ENCODE peak calls at places on chromosomes 2 and 18, in six cellular contexts. H is kidney, Q is astrocyte, L is SJSA1, A is body of pancreas, N is Peyer's patch. K is an unnamed sample. For H3K4me1, the result is how much of the 10 kb centered on the place peaks cover.

GRCh38 chr18:77884454-77884853 is 634.8 kb downstream of the GALR1 start:
- DNase-seq in H (no peak), Q (no peak), L (no peak), A (no peak), N (no peak), K (no peak)

GRCh38 chr2:147487286-147487979 is 357.4 kb upstream of the ACVR2A start:
- DNase-seq in H (no peak), Q (no peak), L (no peak), A (no peak), N (no peak), K (no peak)

GRCh38 chr2:203707530-203707929 is 1.1 kb downstream of the CD28 start:
- DNase-seq in H (no peak), Q (no peak), L (no peak), A (no peak), N (no peak), K (no peak)

GRCh38 chr2:27920148-27920885 is 29.8 kb downstream of the BABAM2 start:
- DNase-seq in H (no peak), Q (peak), L (no peak), A (no peak), N (no peak), K (no peak)

GRCh38 chr2:149994057-149994728 is 406.6 kb upstream of the MMADHC start:
- DNase-seq in H (no peak), Q (peak), L (peak), A (peak), N (no peak), K (no peak)

GRCh38 chr18:74411475-74411874 is 45.6 kb downstream of the DIPK1C start:
- DNase-seq in H (no peak), Q (no peak), L (no peak), A (no peak), N (no peak), K (no peak)

GRCh38 chr2:62194558-62195420 is 1.1 kb upstream of the B3GNT2 start:
- DNase-seq in H (peak), Q (no peak), L (no peak), A (no peak), N (no peak), K (peak)

GRCh38 chr2:143420313-143420712 is 291.1 kb downstream of the ARHGAP15 start:
- DNase-seq in H (no peak), Q (no peak), L (no peak), A (no peak), N (no peak), K (no peak)

GRCh38 chr2:218985325-218986091 is 524 bp upstream of the FEV start:
- DNase-seq in H (no peak), Q (no peak), L (no peak), A (no peak), N (peak), K (peak)

GRCh38 chr2:152445791-152446201 is 110.8 kb downstream of the FMNL2 start:
- DNase-seq in H (peak), Q (peak), L (peak), A (no peak), N (no peak), K (no peak)

GRCh38 chr2:152448621-152449020 is 113.6 kb downstream of the FMNL2 start:
- DNase-seq in H (no peak), Q (no peak), L (no peak), A (no peak), N (no peak), K (no peak)

GRCh38 chr2:152449578-152449977 is 114.6 kb downstream of the FMNL2 start:
- DNase-seq in H (no peak), Q (no peak), L (no peak), A (no peak), N (no peak), K (no peak)

GRCh38 chr2:152446213-152446612 is 111.2 kb downstream of the FMNL2 start:
- DNase-seq in H (no peak), Q (no peak), L (no peak), A (no peak), N (no peak), K (no peak)

GRCh38 chr2:152447897-152448296 is 112.9 kb downstream of the FMNL2 start:
- DNase-seq in H (no peak), Q (no peak), L (no peak), A (no peak), N (no peak), K (no peak)
- H3K4me1 ChIP-seq in H (under half), Q (under half), L (under half), A (under half), N (under half), K (under half)

GRCh38 chr2:230947908-230948365 is 22.9 kb upstream of the GPR55 start:
- DNase-seq in H (peak), Q (no peak), L (no peak), A (no peak), N (no peak), K (no peak)
- H3K4me3 ChIP-seq in H (no peak), Q (no peak), L (no peak), A (no peak), N (no peak), K (no peak)

GRCh38 chr2:195569255-195569654 is 87.8 kb upstream of the SLC39A10 start:
- DNase-seq in H (no peak), Q (no peak), L (no peak), A (no peak), N (no peak), K (no peak)
- H3K4me1 ChIP-seq in H (under half), Q (under half), L (under half), A (under half), N (under half), K (under half)

DNA sequence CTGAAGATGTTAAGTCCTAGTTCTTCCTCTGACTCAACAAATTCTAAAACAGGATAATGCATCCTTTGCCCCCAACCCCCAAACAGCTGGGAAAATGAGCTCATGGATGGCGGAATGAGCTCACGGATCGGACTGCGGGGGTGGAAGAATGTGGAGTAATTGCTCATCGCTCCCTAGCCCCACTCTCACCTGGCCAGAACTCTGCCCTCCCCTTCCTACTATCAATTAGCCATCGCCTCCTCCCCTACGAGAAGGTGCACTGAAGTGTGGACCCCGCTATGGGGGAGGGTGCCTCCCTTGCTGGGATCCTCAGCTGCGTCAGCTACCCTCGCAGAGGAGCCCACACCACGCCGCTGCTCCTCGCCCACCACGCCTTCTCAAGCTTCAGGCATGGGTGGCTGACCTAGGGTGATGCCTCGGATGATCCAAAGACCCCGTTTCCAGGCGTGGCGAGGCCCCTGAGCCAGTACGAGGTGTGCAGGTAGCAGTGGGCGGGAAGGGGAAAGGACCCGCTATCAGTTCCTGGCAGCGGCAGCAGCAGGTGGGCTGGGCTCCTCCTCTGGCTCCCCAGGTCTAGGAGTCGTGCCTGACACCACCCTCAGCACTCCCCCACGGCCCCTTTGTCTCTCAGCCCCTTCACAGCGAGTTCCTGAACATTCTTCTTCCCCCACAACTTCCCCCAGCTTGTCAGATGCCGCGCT is 82.1 kb upstream of the POMC start:
- DNase-seq in H (no peak), Q (peak), L (no peak), A (no peak), N (no peak), K (no peak)
- H3K4me3 ChIP-seq in H (no peak), Q (peak), L (no peak), A (no peak), N (no peak), K (no peak)

DNA sequence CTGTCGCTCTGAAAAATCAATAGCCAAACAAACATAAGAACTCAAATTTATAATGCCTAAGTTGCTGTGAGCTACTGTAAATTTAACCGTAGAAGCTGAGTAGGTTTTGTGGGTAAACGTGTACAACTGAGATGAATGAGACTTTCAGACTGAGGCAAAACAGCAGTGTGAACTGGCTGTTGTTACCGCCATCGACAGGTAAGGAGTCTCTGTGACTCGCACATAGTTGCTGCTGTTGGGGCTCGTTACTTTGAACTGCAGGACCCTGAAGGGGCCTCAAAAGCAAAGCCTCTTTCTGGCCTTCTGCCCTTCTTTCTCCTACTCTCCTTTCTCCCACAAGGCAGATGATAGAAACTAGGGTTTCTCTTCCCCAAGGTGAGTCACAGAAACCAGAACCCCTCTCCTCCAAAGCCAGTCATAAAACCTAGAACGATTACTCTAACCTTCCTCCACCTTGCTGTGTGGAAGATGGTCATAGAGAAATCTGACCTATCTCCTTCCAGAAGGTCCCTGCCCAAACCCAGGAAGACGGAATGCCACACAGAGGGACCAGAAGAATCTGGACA is 101.2 kb downstream of the DLGAP1 start:
- DNase-seq in H (no peak), Q (no peak), L (no peak), A (no peak), N (no peak), K (no peak)
- H3K4me1 ChIP-seq in H (under half), Q (under half), L (under half), A (under half), N (under half), K (under half)

DNA sequence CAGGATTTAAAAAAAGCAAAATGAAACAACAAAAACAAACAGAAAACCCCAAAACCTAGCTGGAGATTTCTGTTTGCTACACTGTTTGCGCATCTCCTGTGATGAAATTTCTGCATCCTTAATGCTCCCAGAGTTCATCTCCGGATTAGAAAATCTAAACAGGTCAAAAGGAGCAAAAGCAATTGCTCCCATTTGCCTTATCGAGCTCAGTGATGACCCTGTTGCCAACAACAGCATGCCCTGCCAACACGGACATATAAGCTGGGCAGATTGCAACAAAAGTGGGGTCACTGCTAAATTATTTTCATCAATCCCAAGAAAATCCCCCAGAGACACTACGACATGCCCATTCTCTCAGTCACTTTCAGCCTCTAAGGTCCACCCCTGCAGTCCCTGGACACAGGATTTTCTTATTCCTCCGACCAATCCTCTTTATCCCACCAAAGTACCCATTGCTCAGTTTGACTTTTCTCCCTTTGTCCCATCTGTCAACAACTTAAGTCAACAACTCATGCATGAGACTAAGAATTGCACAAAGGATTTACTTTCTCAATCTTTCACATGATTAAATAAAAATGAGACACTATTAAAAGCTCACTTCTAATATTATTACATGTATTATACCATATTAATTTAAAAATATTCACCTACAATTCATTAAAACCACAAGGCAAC is 67.8 kb downstream of the ABCG8 start:
- DNase-seq in H (no peak), Q (no peak), L (no peak), A (no peak), N (no peak), K (no peak)
- H3K4me3 ChIP-seq in H (no peak), Q (peak), L (no peak), A (no peak), N (no peak), K (no peak)

K was measured in aorta.